ENCODE peak calls at places on chromosomes 7 and 10, in ten cellular contexts. One of them, this sample, is unnamed.

GRCh38 chr7:67137464-67137863 is 140.8 kb downstream of the TYW1 start:
- DNase-seq in frontal cortex: no peak
- DNase-seq in cardiac muscle cell: no peak
- DNase-seq in effector CD4-positive, alpha-beta T cell: no peak
- DNase-seq in activated B cell treated with CpG ODN at 0.5 μM for 24 hours: no peak
- DNase-seq in MG63: no peak
- DNase-seq in activated T-cell treated with anti-CD3 and anti-CD28 coated beads, Interleukin-2, amount 50 U/mL, for 1 hour: no peak
- DNase-seq in kidney: no peak
- DNase-seq in posterior cingulate gyrus: no peak
- DNase-seq in BE2C: no peak
- DNase-seq in this sample: no peak

GRCh38 chr10:28913850-28914249 is 236.5 kb downstream of the BAMBI start:
- DNase-seq in frontal cortex: no peak
- DNase-seq in cardiac muscle cell: no peak
- DNase-seq in effector CD4-positive, alpha-beta T cell: no peak
- DNase-seq in activated B cell treated with CpG ODN at 0.5 μM for 24 hours: no peak
- DNase-seq in MG63: peak; percentile 33
- DNase-seq in activated T-cell treated with anti-CD3 and anti-CD28 coated beads, Interleukin-2, amount 50 U/mL, for 1 hour: no peak
- DNase-seq in kidney: no peak
- DNase-seq in posterior cingulate gyrus: no peak
- DNase-seq in BE2C: no peak
- DNase-seq in this sample: no peak

GRCh38 chr7:159136846-159137245 is 7.8 kb downstream of the VIPR2 start:
- DNase-seq in frontal cortex: no peak
- DNase-seq in cardiac muscle cell: no peak
- DNase-seq in effector CD4-positive, alpha-beta T cell: no peak
- DNase-seq in activated B cell treated with CpG ODN at 0.5 μM for 24 hours: no peak
- DNase-seq in MG63: no peak
- DNase-seq in activated T-cell treated with anti-CD3 and anti-CD28 coated beads, Interleukin-2, amount 50 U/mL, for 1 hour: no peak
- DNase-seq in kidney: peak; percentile 44
- DNase-seq in posterior cingulate gyrus: no peak
- DNase-seq in BE2C: no peak
- DNase-seq in this sample: peak; percentile 69

GRCh38 chr10:92929896-92930295 is 81.6 kb downstream of the EXOC6 start:
- DNase-seq in frontal cortex: no peak
- DNase-seq in cardiac muscle cell: no peak
- DNase-seq in effector CD4-positive, alpha-beta T cell: no peak
- DNase-seq in activated B cell treated with CpG ODN at 0.5 μM for 24 hours: no peak
- DNase-seq in MG63: no peak
- DNase-seq in activated T-cell treated with anti-CD3 and anti-CD28 coated beads, Interleukin-2, amount 50 U/mL, for 1 hour: no peak
- DNase-seq in kidney: no peak
- DNase-seq in posterior cingulate gyrus: no peak
- DNase-seq in BE2C: no peak
- DNase-seq in this sample: no peak

GRCh38 chr10:49689882-49690510 is 10.5 kb downstream of the C10orf53 start:
- DNase-seq in frontal cortex: no peak
- DNase-seq in cardiac muscle cell: no peak
- DNase-seq in effector CD4-positive, alpha-beta T cell: no peak
- DNase-seq in activated B cell treated with CpG ODN at 0.5 μM for 24 hours: no peak
- DNase-seq in MG63: no peak
- DNase-seq in activated T-cell treated with anti-CD3 and anti-CD28 coated beads, Interleukin-2, amount 50 U/mL, for 1 hour: no peak
- DNase-seq in kidney: no peak
- DNase-seq in posterior cingulate gyrus: no peak
- DNase-seq in BE2C: no peak
- DNase-seq in this sample: no peak

GRCh38 chr7:15561840-15562239 is at the start of gene AGMO:
- DNase-seq in frontal cortex: peak; percentile 5
- DNase-seq in cardiac muscle cell: peak; percentile 14
- DNase-seq in effector CD4-positive, alpha-beta T cell: no peak
- DNase-seq in activated B cell treated with CpG ODN at 0.5 μM for 24 hours: no peak
- DNase-seq in MG63: no peak
- DNase-seq in activated T-cell treated with anti-CD3 and anti-CD28 coated beads, Interleukin-2, amount 50 U/mL, for 1 hour: no peak
- DNase-seq in kidney: peak; percentile 54
- DNase-seq in posterior cingulate gyrus: peak; percentile 68
- DNase-seq in BE2C: no peak
- DNase-seq in this sample: peak; percentile 86

GRCh38 chr10:71212249-71213126 is at the start of gene UNC5B:
- DNase-seq in frontal cortex: peak; percentile 91
- DNase-seq in cardiac muscle cell: peak; percentile 97
- DNase-seq in effector CD4-positive, alpha-beta T cell: no peak
- DNase-seq in activated B cell treated with CpG ODN at 0.5 μM for 24 hours: peak; percentile 51
- DNase-seq in MG63: peak; percentile 86
- DNase-seq in activated T-cell treated with anti-CD3 and anti-CD28 coated beads, Interleukin-2, amount 50 U/mL, for 1 hour: peak; percentile 61
- DNase-seq in kidney: peak; percentile 97
- DNase-seq in posterior cingulate gyrus: peak; percentile 92
- DNase-seq in BE2C: peak; percentile 97
- DNase-seq in this sample: peak; percentile 97

GRCh38 chr7:25180946-25181345 is 47.3 kb downstream of the NPVF start:
- DNase-seq in frontal cortex: no peak
- DNase-seq in cardiac muscle cell: no peak
- DNase-seq in effector CD4-positive, alpha-beta T cell: no peak
- DNase-seq in activated B cell treated with CpG ODN at 0.5 μM for 24 hours: no peak
- DNase-seq in MG63: no peak
- DNase-seq in activated T-cell treated with anti-CD3 and anti-CD28 coated beads, Interleukin-2, amount 50 U/mL, for 1 hour: no peak
- DNase-seq in kidney: no peak
- DNase-seq in posterior cingulate gyrus: no peak
- DNase-seq in BE2C: no peak
- DNase-seq in this sample: no peak

GRCh38 chr7:37999673-38000072 is 79.2 kb downstream of the EPDR1 start:
- DNase-seq in frontal cortex: no peak
- DNase-seq in cardiac muscle cell: no peak
- DNase-seq in effector CD4-positive, alpha-beta T cell: no peak
- DNase-seq in activated B cell treated with CpG ODN at 0.5 μM for 24 hours: no peak
- DNase-seq in MG63: no peak
- DNase-seq in activated T-cell treated with anti-CD3 and anti-CD28 coated beads, Interleukin-2, amount 50 U/mL, for 1 hour: no peak
- DNase-seq in kidney: no peak
- DNase-seq in posterior cingulate gyrus: no peak
- DNase-seq in BE2C: no peak
- DNase-seq in this sample: no peak

GRCh38 chr7:107799645-107800264 is 3.3 kb downstream of the SLC26A3 start:
- DNase-seq in frontal cortex: no peak
- DNase-seq in cardiac muscle cell: no peak
- DNase-seq in effector CD4-positive, alpha-beta T cell: no peak
- DNase-seq in activated B cell treated with CpG ODN at 0.5 μM for 24 hours: no peak
- DNase-seq in MG63: no peak
- DNase-seq in activated T-cell treated with anti-CD3 and anti-CD28 coated beads, Interleukin-2, amount 50 U/mL, for 1 hour: no peak
- DNase-seq in kidney: no peak
- DNase-seq in posterior cingulate gyrus: no peak
- DNase-seq in BE2C: no peak
- DNase-seq in this sample: no peak

GRCh38 chr10:43380610-43381222 is 9.3 kb downstream of the FXYD4 start:
- DNase-seq in frontal cortex: no peak
- DNase-seq in cardiac muscle cell: no peak
- DNase-seq in effector CD4-positive, alpha-beta T cell: no peak
- DNase-seq in activated B cell treated with CpG ODN at 0.5 μM for 24 hours: no peak
- DNase-seq in MG63: no peak
- DNase-seq in activated T-cell treated with anti-CD3 and anti-CD28 coated beads, Interleukin-2, amount 50 U/mL, for 1 hour: no peak
- DNase-seq in kidney: no peak
- DNase-seq in posterior cingulate gyrus: no peak
- DNase-seq in BE2C: no peak
- DNase-seq in this sample: no peak

GRCh38 chr7:73612598-73613269 is 11.6 kb downstream of the MLXIPL start:
- DNase-seq in frontal cortex: no peak
- DNase-seq in cardiac muscle cell: peak; percentile 33
- DNase-seq in effector CD4-positive, alpha-beta T cell: no peak
- DNase-seq in activated B cell treated with CpG ODN at 0.5 μM for 24 hours: no peak
- DNase-seq in MG63: peak; percentile 41
- DNase-seq in activated T-cell treated with anti-CD3 and anti-CD28 coated beads, Interleukin-2, amount 50 U/mL, for 1 hour: no peak
- DNase-seq in kidney: peak; percentile 39
- DNase-seq in posterior cingulate gyrus: no peak
- DNase-seq in BE2C: peak; percentile 39
- DNase-seq in this sample: no peak

GRCh38 chr10:29443745-29444523 is 155.1 kb downstream of the LYZL1 start:
- DNase-seq in frontal cortex: no peak
- DNase-seq in cardiac muscle cell: no peak
- DNase-seq in effector CD4-positive, alpha-beta T cell: no peak
- DNase-seq in activated B cell treated with CpG ODN at 0.5 μM for 24 hours: no peak
- DNase-seq in MG63: peak; percentile 9
- DNase-seq in activated T-cell treated with anti-CD3 and anti-CD28 coated beads, Interleukin-2, amount 50 U/mL, for 1 hour: no peak
- DNase-seq in kidney: no peak
- DNase-seq in posterior cingulate gyrus: no peak
- DNase-seq in BE2C: peak; percentile 25
- DNase-seq in this sample: no peak

GRCh38 chr7:85185355-85186082 is 1.3 kb downstream of the SEMA3D start:
- DNase-seq in frontal cortex: peak; percentile 29
- DNase-seq in cardiac muscle cell: peak; percentile 62
- DNase-seq in effector CD4-positive, alpha-beta T cell: no peak
- DNase-seq in activated B cell treated with CpG ODN at 0.5 μM for 24 hours: peak; percentile 15
- DNase-seq in MG63: peak; percentile 35
- DNase-seq in activated T-cell treated with anti-CD3 and anti-CD28 coated beads, Interleukin-2, amount 50 U/mL, for 1 hour: no peak
- DNase-seq in kidney: peak; percentile 79
- DNase-seq in posterior cingulate gyrus: peak; percentile 28
- DNase-seq in BE2C: peak; percentile 72
- DNase-seq in this sample: peak; percentile 91

GRCh38 chr10:70916241-70916640 is 27.9 kb upstream of the PCBD1 start:
- DNase-seq in frontal cortex: no peak
- DNase-seq in cardiac muscle cell: no peak
- DNase-seq in effector CD4-positive, alpha-beta T cell: no peak
- DNase-seq in activated B cell treated with CpG ODN at 0.5 μM for 24 hours: no peak
- DNase-seq in MG63: no peak
- DNase-seq in activated T-cell treated with anti-CD3 and anti-CD28 coated beads, Interleukin-2, amount 50 U/mL, for 1 hour: no peak
- DNase-seq in kidney: peak; percentile 20
- DNase-seq in posterior cingulate gyrus: no peak
- DNase-seq in BE2C: no peak
- DNase-seq in this sample: no peak

GRCh38 chr10:64873959-64874358 is 1352.8 kb downstream of the REEP3 start:
- DNase-seq in frontal cortex: no peak
- DNase-seq in cardiac muscle cell: no peak
- DNase-seq in effector CD4-positive, alpha-beta T cell: no peak
- DNase-seq in activated B cell treated with CpG ODN at 0.5 μM for 24 hours: no peak
- DNase-seq in MG63: no peak
- DNase-seq in activated T-cell treated with anti-CD3 and anti-CD28 coated beads, Interleukin-2, amount 50 U/mL, for 1 hour: no peak
- DNase-seq in kidney: no peak
- DNase-seq in posterior cingulate gyrus: no peak
- DNase-seq in BE2C: no peak
- DNase-seq in this sample: no peak

GRCh38 chr10:122051609-122052385 is 62.8 kb downstream of the TACC2 start:
- DNase-seq in frontal cortex: no peak
- DNase-seq in cardiac muscle cell: peak; percentile 76
- DNase-seq in effector CD4-positive, alpha-beta T cell: no peak
- DNase-seq in activated B cell treated with CpG ODN at 0.5 μM for 24 hours: no peak
- DNase-seq in MG63: peak; percentile 78
- DNase-seq in activated T-cell treated with anti-CD3 and anti-CD28 coated beads, Interleukin-2, amount 50 U/mL, for 1 hour: no peak
- DNase-seq in kidney: no peak
- DNase-seq in posterior cingulate gyrus: no peak
- DNase-seq in BE2C: peak; percentile 58
- DNase-seq in this sample: peak; percentile 62

GRCh38 chr10:8159628-8160165 is 105.2 kb downstream of the GATA3 start:
- DNase-seq in frontal cortex: no peak
- DNase-seq in cardiac muscle cell: no peak
- DNase-seq in effector CD4-positive, alpha-beta T cell: no peak
- DNase-seq in activated B cell treated with CpG ODN at 0.5 μM for 24 hours: no peak
- DNase-seq in MG63: peak; percentile 45
- DNase-seq in activated T-cell treated with anti-CD3 and anti-CD28 coated beads, Interleukin-2, amount 50 U/mL, for 1 hour: no peak
- DNase-seq in kidney: no peak
- DNase-seq in posterior cingulate gyrus: no peak
- DNase-seq in BE2C: no peak
- DNase-seq in this sample: no peak

GRCh38 chr10:100306861-100307260 is 20.4 kb upstream of the BLOC1S2 start:
- DNase-seq in frontal cortex: no peak
- DNase-seq in cardiac muscle cell: no peak
- DNase-seq in effector CD4-positive, alpha-beta T cell: no peak
- DNase-seq in activated B cell treated with CpG ODN at 0.5 μM for 24 hours: no peak
- DNase-seq in MG63: no peak
- DNase-seq in activated T-cell treated with anti-CD3 and anti-CD28 coated beads, Interleukin-2, amount 50 U/mL, for 1 hour: no peak
- DNase-seq in kidney: no peak
- DNase-seq in posterior cingulate gyrus: no peak
- DNase-seq in BE2C: no peak
- DNase-seq in this sample: no peak

GRCh38 chr7:5064391-5065106 is 18.9 kb downstream of the RBAK start:
- DNase-seq in frontal cortex: no peak
- DNase-seq in cardiac muscle cell: no peak
- DNase-seq in effector CD4-positive, alpha-beta T cell: no peak
- DNase-seq in activated B cell treated with CpG ODN at 0.5 μM for 24 hours: no peak
- DNase-seq in MG63: no peak
- DNase-seq in activated T-cell treated with anti-CD3 and anti-CD28 coated beads, Interleukin-2, amount 50 U/mL, for 1 hour: no peak
- DNase-seq in kidney: no peak
- DNase-seq in posterior cingulate gyrus: no peak
- DNase-seq in BE2C: no peak
- DNase-seq in this sample: no peak

GRCh38 chr10:90885176-90885575 is 13.4 kb downstream of the RPP30 start:
- DNase-seq in frontal cortex: no peak
- DNase-seq in cardiac muscle cell: no peak
- DNase-seq in effector CD4-positive, alpha-beta T cell: no peak
- DNase-seq in activated B cell treated with CpG ODN at 0.5 μM for 24 hours: no peak
- DNase-seq in MG63: peak; percentile 61
- DNase-seq in activated T-cell treated with anti-CD3 and anti-CD28 coated beads, Interleukin-2, amount 50 U/mL, for 1 hour: no peak
- DNase-seq in kidney: no peak
- DNase-seq in posterior cingulate gyrus: no peak
- DNase-seq in BE2C: no peak
- DNase-seq in this sample: no peak

GRCh38 chr7:46681865-46682503 is 760.9 kb upstream of the IGFBP3 start:
- DNase-seq in frontal cortex: no peak
- DNase-seq in cardiac muscle cell: no peak
- DNase-seq in effector CD4-positive, alpha-beta T cell: no peak
- DNase-seq in activated B cell treated with CpG ODN at 0.5 μM for 24 hours: no peak
- DNase-seq in MG63: peak; percentile 14
- DNase-seq in activated T-cell treated with anti-CD3 and anti-CD28 coated beads, Interleukin-2, amount 50 U/mL, for 1 hour: no peak
- DNase-seq in kidney: no peak
- DNase-seq in posterior cingulate gyrus: no peak
- DNase-seq in BE2C: no peak
- DNase-seq in this sample: no peak

GRCh38 chr10:28938745-28939144 is 261.4 kb downstream of the BAMBI start:
- DNase-seq in frontal cortex: no peak
- DNase-seq in cardiac muscle cell: no peak
- DNase-seq in effector CD4-positive, alpha-beta T cell: no peak
- DNase-seq in activated B cell treated with CpG ODN at 0.5 μM for 24 hours: no peak
- DNase-seq in MG63: peak; percentile 24
- DNase-seq in activated T-cell treated with anti-CD3 and anti-CD28 coated beads, Interleukin-2, amount 50 U/mL, for 1 hour: no peak
- DNase-seq in kidney: no peak
- DNase-seq in posterior cingulate gyrus: no peak
- DNase-seq in BE2C: no peak
- DNase-seq in this sample: no peak

GRCh38 chr7:38274493-38274892 is 1.1 kb upstream of the TARP start:
- DNase-seq in frontal cortex: no peak
- DNase-seq in cardiac muscle cell: no peak
- DNase-seq in effector CD4-positive, alpha-beta T cell: no peak
- DNase-seq in activated B cell treated with CpG ODN at 0.5 μM for 24 hours: no peak
- DNase-seq in MG63: no peak
- DNase-seq in activated T-cell treated with anti-CD3 and anti-CD28 coated beads, Interleukin-2, amount 50 U/mL, for 1 hour: no peak
- DNase-seq in kidney: no peak
- DNase-seq in posterior cingulate gyrus: no peak
- DNase-seq in BE2C: no peak
- DNase-seq in this sample: no peak

GRCh38 chr10:46520941-46521340 is 35.5 kb downstream of the GPRIN2 start:
- DNase-seq in frontal cortex: no peak
- DNase-seq in cardiac muscle cell: no peak
- DNase-seq in effector CD4-positive, alpha-beta T cell: no peak
- DNase-seq in activated B cell treated with CpG ODN at 0.5 μM for 24 hours: no peak
- DNase-seq in MG63: peak; percentile 80
- DNase-seq in activated T-cell treated with anti-CD3 and anti-CD28 coated beads, Interleukin-2, amount 50 U/mL, for 1 hour: peak; percentile 10
- DNase-seq in kidney: peak; percentile 70
- DNase-seq in posterior cingulate gyrus: peak; percentile 17
- DNase-seq in BE2C: peak; percentile 52
- DNase-seq in this sample: peak; percentile 78

GRCh38 chr10:23067939-23068775 is 27.2 kb upstream of the MSRB2 start:
- DNase-seq in frontal cortex: peak; percentile 51
- DNase-seq in cardiac muscle cell: peak; percentile 91
- DNase-seq in effector CD4-positive, alpha-beta T cell: peak; percentile 58
- DNase-seq in activated B cell treated with CpG ODN at 0.5 μM for 24 hours: peak; percentile 41
- DNase-seq in MG63: peak; percentile 56
- DNase-seq in activated T-cell treated with anti-CD3 and anti-CD28 coated beads, Interleukin-2, amount 50 U/mL, for 1 hour: peak; percentile 67
- DNase-seq in kidney: peak; percentile 75
- DNase-seq in posterior cingulate gyrus: peak; percentile 69
- DNase-seq in BE2C: peak; percentile 76
- DNase-seq in this sample: peak; percentile 92

GRCh38 chr10:47042815-47043750 is 131.9 kb downstream of the PTPN20 start:
- DNase-seq in frontal cortex: no peak
- DNase-seq in cardiac muscle cell: no peak
- DNase-seq in effector CD4-positive, alpha-beta T cell: no peak
- DNase-seq in activated B cell treated with CpG ODN at 0.5 μM for 24 hours: no peak
- DNase-seq in MG63: no peak
- DNase-seq in activated T-cell treated with anti-CD3 and anti-CD28 coated beads, Interleukin-2, amount 50 U/mL, for 1 hour: no peak
- DNase-seq in kidney: no peak
- DNase-seq in posterior cingulate gyrus: no peak
- DNase-seq in BE2C: peak; percentile 70
- DNase-seq in this sample: no peak

GRCh38 chr10:96996275-96996980 is 164.3 kb downstream of the LCOR start:
- DNase-seq in frontal cortex: no peak
- DNase-seq in cardiac muscle cell: no peak
- DNase-seq in effector CD4-positive, alpha-beta T cell: no peak
- DNase-seq in activated B cell treated with CpG ODN at 0.5 μM for 24 hours: no peak
- DNase-seq in MG63: peak; percentile 58
- DNase-seq in activated T-cell treated with anti-CD3 and anti-CD28 coated beads, Interleukin-2, amount 50 U/mL, for 1 hour: no peak
- DNase-seq in kidney: no peak
- DNase-seq in posterior cingulate gyrus: no peak
- DNase-seq in BE2C: no peak
- DNase-seq in this sample: no peak